ENCODE peak calls at places on chromosomes 3 and 15, in six cellular contexts. R, G, B, K, J and N are unnamed samples.

GRCh38 chr15:89615135-89615534 is 39.9 kb downstream of the TICRR start:
- DNase-seq in R (no peak), G (no peak), B (no peak), K (no peak), J (no peak), N (no peak)

GRCh38 chr15:71447328-71448250 is 332.3 kb downstream of the THSD4 start:
- DNase-seq in R (no peak), G (no peak), B (no peak), K (no peak), J (no peak), N (peak)

GRCh38 chr3:167032267-167032876 is 347.7 kb downstream of the ZBBX start:
- DNase-seq in R (no peak), G (peak), B (peak), K (no peak), J (no peak), N (peak)

GRCh38 chr3:197306374-197307086 is 8.1 kb upstream of the DLG1 start:
- DNase-seq in R (no peak), G (peak), B (no peak), K (no peak), J (no peak), N (peak)

GRCh38 chr15:60585743-60586708 is 107.1 kb upstream of the ICE2 start:
- DNase-seq in R (no peak), G (peak), B (peak), K (no peak), J (peak), N (peak)

GRCh38 chr3:149145361-149145760 is 15.9 kb downstream of the HPS3 start:
- DNase-seq in R (no peak), G (no peak), B (peak), K (no peak), J (no peak), N (no peak)

GRCh38 chr15:43410572-43411214 is 39.8 kb downstream of the TUBGCP4 start:
- DNase-seq in R (no peak), G (peak), B (no peak), K (no peak), J (no peak), N (peak)

GRCh38 chr3:105719791-105720190 is 149.0 kb downstream of the CBLB start:
- DNase-seq in R (no peak), G (no peak), B (no peak), K (no peak), J (no peak), N (no peak)

GRCh38 chr3:130932979-130933378 is 39.1 kb downstream of the ATP2C1 start:
- DNase-seq in R (no peak), G (no peak), B (no peak), K (no peak), J (no peak), N (no peak)

GRCh38 chr15:96792216-96792615 is 461.7 kb downstream of the NR2F2 start:
- DNase-seq in R (no peak), G (no peak), B (peak), K (no peak), J (no peak), N (no peak)

GRCh38 chr3:64260391-64260790 is 35.1 kb upstream of the PRICKLE2 start:
- DNase-seq in R (no peak), G (peak), B (no peak), K (no peak), J (no peak), N (peak)

GRCh38 chr15:39908186-39908585 is 11.9 kb downstream of the GPR176 start:
- DNase-seq in R (no peak), G (peak), B (no peak), K (no peak), J (no peak), N (peak)